ENCODE peak calls at places on chromosomes 2 and 18, in five cellular contexts. One of them, this sample, is unnamed.

GRCh38 chr2:213185147-213185822 is 33.9 kb upstream of the IKZF2 start:
- DNase-seq in A549: no peak
- DNase-seq in H9: no peak
- DNase-seq in right cardiac atrium: no peak
- DNase-seq in tibial artery: no peak
- DNase-seq in this sample: no peak

GRCh38 chr2:157375384-157375783 is 49.8 kb upstream of the ERMN start:
- DNase-seq in A549: no peak
- DNase-seq in H9: no peak
- DNase-seq in right cardiac atrium: no peak
- DNase-seq in tibial artery: no peak
- DNase-seq in this sample: no peak

GRCh38 chr18:9137168-9138066 is 836 bp downstream of the ANKRD12 start:
- DNase-seq in A549: peak; percentile 37
- DNase-seq in H9: no peak
- DNase-seq in right cardiac atrium: peak; percentile 91
- DNase-seq in tibial artery: peak; percentile 82
- DNase-seq in this sample: peak; percentile 71

GRCh38 chr2:216773072-216773471 is 77.7 kb upstream of the IGFBP5 start:
- DNase-seq in A549: no peak
- DNase-seq in H9: no peak
- DNase-seq in right cardiac atrium: peak; percentile 89
- DNase-seq in tibial artery: peak; percentile 86
- DNase-seq in this sample: peak; percentile 76

GRCh38 chr2:47072018-47072691 is 83.0 kb downstream of the STPG4 start:
- DNase-seq in A549: no peak
- DNase-seq in H9: peak; percentile 60
- DNase-seq in right cardiac atrium: peak; percentile 95
- DNase-seq in tibial artery: peak; percentile 96
- DNase-seq in this sample: peak; percentile 87

GRCh38 chr2:19700861-19701585 is 200.8 kb downstream of the TTC32 start:
- DNase-seq in A549: no peak
- DNase-seq in H9: no peak
- DNase-seq in right cardiac atrium: no peak
- DNase-seq in tibial artery: no peak
- DNase-seq in this sample: no peak

GRCh38 chr18:3703732-3704176 is 253.8 kb downstream of the TGIF1 start:
- DNase-seq in A549: peak; percentile 51
- DNase-seq in H9: peak; percentile 62
- DNase-seq in right cardiac atrium: peak; percentile 75
- DNase-seq in tibial artery: peak; percentile 69
- DNase-seq in this sample: peak; percentile 44

GRCh38 chr18:11002277-11002676 is 147.1 kb downstream of the PIEZO2 start:
- DNase-seq in A549: no peak
- DNase-seq in H9: no peak
- DNase-seq in right cardiac atrium: no peak
- DNase-seq in tibial artery: no peak
- DNase-seq in this sample: no peak

GRCh38 chr2:168814939-168815907 is 12.8 kb downstream of the NOSTRIN start:
- DNase-seq in A549: no peak
- DNase-seq in H9: no peak
- DNase-seq in right cardiac atrium: no peak
- DNase-seq in tibial artery: no peak
- DNase-seq in this sample: no peak

GRCh38 chr2:82511894-82512293 is 1947.2 kb downstream of the SUCLG1 start:
- DNase-seq in A549: no peak
- DNase-seq in H9: no peak
- DNase-seq in right cardiac atrium: no peak
- DNase-seq in tibial artery: no peak
- DNase-seq in this sample: no peak

GRCh38 chr2:61499060-61499459 is 28.2 kb upstream of the USP34 start:
- DNase-seq in A549: no peak
- DNase-seq in H9: no peak
- DNase-seq in right cardiac atrium: no peak
- DNase-seq in tibial artery: no peak
- DNase-seq in this sample: no peak
- H3K4me1 ChIP-seq in A549: peaks cover 4% of the 10 kb centered on the region
- H3K4me1 ChIP-seq in H9: no peaks in the 10 kb centered on the region
- H3K4me1 ChIP-seq in right cardiac atrium: no peaks in the 10 kb centered on the region
- H3K4me1 ChIP-seq in tibial artery: no peaks in the 10 kb centered on the region
- H3K4me1 ChIP-seq in this sample: no peaks in the 10 kb centered on the region

GRCh38 chr2:73919596-73920228 is 7.0 kb upstream of the DGUOK start:
- DNase-seq in A549: no peak
- DNase-seq in H9: no peak
- DNase-seq in right cardiac atrium: no peak
- DNase-seq in tibial artery: no peak
- DNase-seq in this sample: no peak
- H3K4me1 ChIP-seq in A549: no peaks in the 10 kb centered on the region
- H3K4me1 ChIP-seq in H9: no peaks in the 10 kb centered on the region
- H3K4me1 ChIP-seq in right cardiac atrium: no peaks in the 10 kb centered on the region
- H3K4me1 ChIP-seq in tibial artery: no peaks in the 10 kb centered on the region
- H3K4me1 ChIP-seq in this sample: no peaks in the 10 kb centered on the region

GRCh38 chr2:230664844-230665243 is 47.8 kb upstream of the CAB39 start:
- DNase-seq in A549: no peak
- DNase-seq in H9: no peak
- DNase-seq in right cardiac atrium: no peak
- DNase-seq in tibial artery: no peak
- DNase-seq in this sample: no peak

GRCh38 chr2:230665263-230665691 is 47.4 kb upstream of the CAB39 start:
- DNase-seq in A549: no peak
- DNase-seq in H9: no peak
- DNase-seq in right cardiac atrium: no peak
- DNase-seq in tibial artery: no peak
- DNase-seq in this sample: no peak

GRCh38 chr2:230661072-230661957 is 51.3 kb upstream of the CAB39 start:
- DNase-seq in A549: no peak
- DNase-seq in H9: no peak
- DNase-seq in right cardiac atrium: no peak
- DNase-seq in tibial artery: no peak
- DNase-seq in this sample: no peak

GRCh38 chr2:230666446-230666845 is 46.2 kb upstream of the CAB39 start:
- DNase-seq in A549: no peak
- DNase-seq in H9: no peak
- DNase-seq in right cardiac atrium: no peak
- DNase-seq in tibial artery: no peak
- DNase-seq in this sample: no peak

DNA sequence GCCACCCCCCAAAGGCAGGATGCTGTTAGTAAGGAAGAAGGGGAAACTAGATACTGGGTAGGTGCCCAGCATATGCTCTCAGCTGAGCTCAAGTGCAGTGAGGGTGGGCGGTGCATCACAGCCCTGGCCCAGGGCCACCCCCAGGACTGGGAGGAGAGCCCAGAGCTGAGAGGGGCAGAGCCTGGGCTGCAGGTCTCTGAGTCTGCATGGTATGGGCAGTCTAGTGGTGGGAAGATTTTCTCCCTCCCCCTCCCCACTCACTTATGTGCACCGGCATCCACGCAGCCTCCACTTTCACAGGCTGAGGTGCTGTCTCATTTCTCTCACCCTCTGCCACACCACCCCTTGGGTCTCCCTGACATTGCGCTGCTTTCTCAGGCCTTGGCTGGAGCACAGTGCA is 48.5 kb upstream of the CAB39 start:
- DNase-seq in A549: no peak
- DNase-seq in H9: no peak
- DNase-seq in right cardiac atrium: peak; percentile 75
- DNase-seq in tibial artery: no peak
- DNase-seq in this sample: peak; percentile 66
- H3K4me1 ChIP-seq in A549: no peaks in the 10 kb centered on the region
- H3K4me1 ChIP-seq in H9: peaks cover 5% of the 10 kb centered on the region
- H3K4me1 ChIP-seq in right cardiac atrium: peaks cover 6% of the 10 kb centered on the region
- H3K4me1 ChIP-seq in tibial artery: no peaks in the 10 kb centered on the region
- H3K4me1 ChIP-seq in this sample: peaks cover 39% of the 10 kb centered on the region

DNA sequence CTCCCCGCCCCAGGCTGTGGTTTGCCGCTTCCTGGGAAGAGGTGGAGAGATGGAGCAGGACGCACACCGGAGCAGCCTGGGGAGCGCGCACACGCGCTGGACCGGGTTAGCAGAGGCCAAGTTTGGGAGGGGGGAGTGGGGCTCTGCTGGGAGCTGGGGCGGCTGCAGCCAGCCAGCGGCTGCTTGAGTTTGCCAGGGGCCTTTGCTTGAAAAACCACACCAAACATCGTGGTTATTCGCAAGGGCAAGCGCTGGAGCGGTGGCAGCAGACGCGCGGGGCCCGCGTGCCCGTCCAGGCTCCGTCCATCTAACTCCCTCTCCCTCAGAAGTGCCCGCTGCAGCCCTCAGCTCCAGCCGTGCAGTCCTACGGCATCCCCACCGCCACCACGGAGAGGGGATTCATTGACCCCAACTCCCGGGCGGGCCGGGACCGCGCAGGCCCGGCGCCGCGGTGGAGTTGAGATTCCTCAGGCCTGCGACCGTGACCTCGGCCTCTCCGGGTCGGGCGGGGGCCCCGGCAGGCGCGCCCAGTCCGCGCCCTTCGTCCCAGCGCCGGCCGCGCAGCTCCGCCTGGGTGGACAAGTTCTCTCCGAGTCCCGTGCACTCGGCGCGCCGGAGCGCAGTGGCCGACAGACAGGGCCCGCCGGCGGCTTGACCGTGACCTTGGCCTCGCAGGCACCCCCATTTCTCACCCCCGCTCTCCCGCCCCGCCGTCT is 4.5 kb downstream of the PTGR3 start:
- DNase-seq in A549: no peak
- DNase-seq in H9: peak; percentile 49
- DNase-seq in right cardiac atrium: peak; percentile 79
- DNase-seq in tibial artery: no peak
- DNase-seq in this sample: peak; percentile 50
- H3K4me1 ChIP-seq in A549: peaks cover 13% of the 10 kb centered on the region
- H3K4me1 ChIP-seq in H9: no peaks in the 10 kb centered on the region
- H3K4me1 ChIP-seq in right cardiac atrium: peaks cover 7% of the 10 kb centered on the region
- H3K4me1 ChIP-seq in tibial artery: peaks cover 41% of the 10 kb centered on the region
- H3K4me1 ChIP-seq in this sample: peaks cover 81% of the 10 kb centered on the region

This sample was measured in left ventricle myocardium inferior.